ENCODE peak calls at places on chromosome 15, in eight cellular contexts. H is BE2C; I is uterus; G is fibroblast of lung; X is A549; L is body of pancreas; Y is left ventricle myocardium inferior; D is naive thymus-derived CD4-positive, alpha-beta T cell. R is an unnamed sample.

GRCh38 chr15:87287156-87287555 is 969.4 kb downstream of the NTRK3 start:
- DNase-seq in I (no peak), L (no peak), Y (no peak), D (no peak), G (peak; percentile 73), H (no peak), X (peak; percentile 3), R (no peak)

GRCh38 chr15:28895566-28895965 is 9.8 kb downstream of the APBA2 start:
- DNase-seq in H (no peak), D (no peak), I (no peak), X (no peak), Y (no peak), G (no peak), L (no peak), R (no peak)

GRCh38 chr15:40310001-40310959 is 2.5 kb upstream of the PLCB2 start:
- DNase-seq in G (no peak), L (peak; percentile 45), H (peak; percentile 86), D (peak; percentile 58), X (peak; percentile 51), Y (peak; percentile 62), I (no peak), R (no peak)

GRCh38 chr15:24835301-24835700 is 119.5 kb upstream of the SNRPN start:
- DNase-seq in I (no peak), H (no peak), X (no peak), Y (no peak), G (no peak), D (no peak), L (no peak), R (no peak)

GRCh38 chr15:28900892-28901586 is 15.3 kb downstream of the APBA2 start:
- DNase-seq in G (no peak), Y (no peak), X (no peak), I (no peak), L (no peak), D (no peak), H (no peak), R (no peak)

GRCh38 chr15:89967892-89968291 is 33.2 kb upstream of the ZNF710 start:
- DNase-seq in I (no peak), L (no peak), Y (no peak), X (no peak), D (no peak), H (no peak), G (no peak), R (no peak)

GRCh38 chr15:88647362-88648105 is 8.7 kb downstream of the ISG20 start:
- DNase-seq in G (no peak), Y (no peak), H (no peak), X (no peak), I (no peak), L (peak; percentile 83), D (no peak), R (peak; percentile 47)

GRCh38 chr15:98690272-98690671 is 41.9 kb downstream of the IGF1R start:
- DNase-seq in H (no peak), X (no peak), I (no peak), L (no peak), G (no peak), D (no peak), Y (no peak), R (no peak)

GRCh38 chr15:52834379-52834778 is 44.2 kb upstream of the ONECUT1 start:
- DNase-seq in X (no peak), H (no peak), I (no peak), Y (no peak), G (no peak), D (no peak), L (no peak), R (no peak)

GRCh38 chr15:40253179-40253790 is 14.4 kb downstream of the PAK6 start:
- DNase-seq in G (no peak), Y (no peak), H (peak; percentile 5), I (no peak), X (no peak), L (no peak), D (no peak), R (no peak)

GRCh38 chr15:34769711-34770110 is 14.9 kb upstream of the GJD2 start:
- DNase-seq in D (no peak), Y (no peak), I (no peak), H (no peak), L (no peak), G (no peak), X (no peak), R (no peak)

GRCh38 chr15:89747708-89748682 is 3.1 kb downstream of the MESP1 start:
- DNase-seq in Y (no peak), I (no peak), G (no peak), D (no peak), X (no peak), L (no peak), H (no peak), R (no peak)

GRCh38 chr15:33135355-33135781 is 59.1 kb downstream of the FMN1 start:
- DNase-seq in I (no peak), D (no peak), G (peak; percentile 32), L (peak; percentile 17), Y (no peak), X (no peak), H (no peak), R (no peak)

GRCh38 chr15:63238796-63239195 is 38.6 kb upstream of the APH1B start:
- DNase-seq in L (no peak), G (peak; percentile 87), X (no peak), Y (no peak), I (no peak), D (no peak), H (no peak), R (no peak)

GRCh38 chr15:89179966-89180875 is 41.2 kb downstream of the RLBP1 start:
- DNase-seq in D (no peak), L (no peak), G (peak; percentile 47), X (no peak), Y (no peak), H (no peak), I (no peak), R (no peak)

GRCh38 chr15:38554354-38554753 is 10.3 kb downstream of the RASGRP1 start:
- DNase-seq in G (peak; percentile 71), H (no peak), D (peak; percentile 41), Y (no peak), I (no peak), L (no peak), X (no peak), R (peak; percentile 34)

GRCh38 chr15:91357011-91357410 is 257.0 kb downstream of the SV2B start:
- DNase-seq in G (no peak), H (no peak), D (no peak), L (no peak), X (no peak), Y (no peak), I (no peak), R (no peak)

GRCh38 chr15:34969340-34970097 is at the start of gene AQR:
- DNase-seq in Y (peak; percentile 94), D (peak; percentile 90), L (peak; percentile 97), X (peak; percentile 99), H (peak; percentile 97), I (peak; percentile 95), G (peak; percentile 98), R (peak; percentile 91)

GRCh38 chr15:56468271-56468912 is 3.5 kb upstream of the MNS1 start:
- DNase-seq in I (no peak), D (peak; percentile 43), G (no peak), X (no peak), L (no peak), Y (no peak), H (no peak), R (no peak)

GRCh38 chr15:44710236-44711088 is 661 bp downstream of the PATL2 start:
- DNase-seq in G (peak; percentile 31), Y (peak; percentile 25), I (no peak), L (no peak), D (peak; percentile 54), X (peak; percentile 22), H (no peak), R (no peak)

GRCh38 chr15:74789741-74790079 is 7.8 kb downstream of the CSK start:
- DNase-seq in Y (no peak), H (no peak), G (no peak), L (no peak), D (no peak), I (no peak), X (no peak), R (no peak)
- H3K4me1 ChIP-seq in Y (peaks cover 98% of the 10 kb centered on the region), H (peaks cover 13% of the 10 kb centered on the region), G (peaks cover 59% of the 10 kb centered on the region), L (peaks cover 28% of the 10 kb centered on the region), D (peaks cover 84% of the 10 kb centered on the region), I (no peaks in the 10 kb centered on the region), X (peaks cover 17% of the 10 kb centered on the region), R (peaks cover 95% of the 10 kb centered on the region)

GRCh38 chr15:64611085-64611484 is 150.7 kb downstream of the ZNF609 start:
- DNase-seq in L (no peak), G (no peak), I (no peak), Y (no peak), D (no peak), X (no peak), H (no peak), R (no peak)
- H3K4me1 ChIP-seq in L (peaks cover 7% of the 10 kb centered on the region), G (no peaks in the 10 kb centered on the region), I (peaks cover 5% of the 10 kb centered on the region), Y (no peaks in the 10 kb centered on the region), D (peaks cover 22% of the 10 kb centered on the region), X (peaks cover 19% of the 10 kb centered on the region), H (peaks cover 3% of the 10 kb centered on the region), R (peaks cover 28% of the 10 kb centered on the region)

DNA sequence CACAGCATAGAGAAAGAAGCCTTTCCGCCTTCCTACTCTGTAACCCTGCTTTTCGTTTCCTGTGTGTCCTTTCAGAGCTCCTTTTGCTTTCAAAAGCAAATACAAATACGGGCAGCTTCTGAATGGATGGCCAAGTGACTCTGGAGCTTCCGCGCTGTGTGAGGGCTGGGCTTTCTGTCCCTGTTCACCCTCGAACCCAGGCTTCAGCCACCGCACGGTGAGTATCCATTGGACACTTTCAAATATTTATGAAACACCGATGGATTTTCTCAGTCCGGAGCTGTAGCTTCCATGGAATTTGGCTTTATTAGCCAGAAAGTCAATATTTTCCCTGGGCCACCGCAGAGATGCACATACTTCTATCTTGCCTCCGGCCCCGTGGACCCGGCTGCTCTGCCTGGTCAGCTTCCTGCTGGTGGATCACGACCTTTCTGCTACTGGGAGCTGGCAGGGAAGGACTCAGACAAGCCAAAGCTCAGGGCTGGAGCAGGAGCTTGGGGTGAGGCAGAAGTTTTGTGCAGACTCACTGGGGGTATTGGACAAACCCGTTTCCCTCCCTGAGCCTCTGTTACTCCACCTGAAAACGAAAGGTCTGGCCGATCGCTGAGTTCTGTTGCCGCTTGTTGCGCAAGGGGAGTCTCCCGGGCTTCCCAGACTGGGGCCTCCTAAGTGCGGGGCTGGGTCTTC is 63.6 kb downstream of the LINGO1 start:
- DNase-seq in Y (no peak), G (peak; percentile 12), L (peak; percentile 39), X (no peak), D (no peak), I (peak; percentile 61), H (no peak), R (no peak)
- H3K4me1 ChIP-seq in Y (peaks cover 7% of the 10 kb centered on the region), G (peaks cover 3% of the 10 kb centered on the region), L (peaks cover 14% of the 10 kb centered on the region), X (no peaks in the 10 kb centered on the region), D (no peaks in the 10 kb centered on the region), I (no peaks in the 10 kb centered on the region), H (peaks cover 8% of the 10 kb centered on the region), R (no peaks in the 10 kb centered on the region)

GRCh38 chr15:66778716-66779115 is 76.7 kb downstream of the SMAD6 start:
- DNase-seq in D (no peak), X (no peak), G (no peak), L (no peak), Y (no peak), I (no peak), H (no peak), R (no peak)

GRCh38 chr15:66780172-66780972 is 78.3 kb downstream of the SMAD6 start:
- DNase-seq in L (peak; percentile 61), I (peak; percentile 39), H (no peak), X (peak; percentile 44), Y (no peak), G (peak; percentile 95), D (no peak), R (no peak)

GRCh38 chr15:66780973-66781718 is 79.1 kb downstream of the SMAD6 start:
- DNase-seq in X (no peak), I (no peak), G (no peak), D (no peak), H (peak; percentile 6), Y (no peak), L (no peak), R (no peak)

GRCh38 chr15:66778314-66778665 is 76.3 kb downstream of the SMAD6 start:
- DNase-seq in I (no peak), Y (no peak), G (no peak), L (no peak), H (no peak), D (no peak), X (no peak), R (no peak)

GRCh38 chr15:66779331-66780009 is 77.4 kb downstream of the SMAD6 start:
- DNase-seq in D (no peak), X (no peak), L (peak; percentile 48), I (no peak), H (no peak), Y (no peak), G (peak; percentile 31), R (no peak)
- H3K4me1 ChIP-seq in D (no peaks in the 10 kb centered on the region), X (peaks cover 59% of the 10 kb centered on the region), L (peaks cover 26% of the 10 kb centered on the region), I (no peaks in the 10 kb centered on the region), H (peaks cover 8% of the 10 kb centered on the region), Y (peaks cover 50% of the 10 kb centered on the region), G (peaks cover 32% of the 10 kb centered on the region), R (no peaks in the 10 kb centered on the region)

R was measured in CD8-positive, alpha-beta T cell.